ENCODE peak calls at places on chromosomes 3 and 15, in eight cellular contexts. C, X, I, G, M, T, D and F are unnamed samples.

GRCh38 chr3:64473476-64473875 is 214.3 kb downstream of the ADAMTS9 start:
- DNase-seq in C (no peak), X (no peak), I (no peak), G (no peak), M (no peak), T (no peak), D (no peak), F (no peak)

GRCh38 chr15:90520365-90520764 is 9.4 kb upstream of the CRTC3 start:
- DNase-seq in C (no peak), X (no peak), I (no peak), G (no peak), M (no peak), T (no peak), D (no peak), F (no peak)

GRCh38 chr15:64856429-64857145 is 14.9 kb downstream of the PLEKHO2 start:
- DNase-seq in C (peak; percentile 21), X (peak; percentile 57), I (peak; percentile 79), G (no peak), M (peak; percentile 87), T (peak; percentile 75), D (no peak), F (no peak)

GRCh38 chr15:75723847-75724660 is 11.4 kb upstream of the CSPG4 start:
- DNase-seq in C (peak; percentile 88), X (peak; percentile 71), I (peak; percentile 97), G (peak; percentile 42), M (peak; percentile 82), T (peak; percentile 86), D (peak; percentile 39), F (peak; percentile 62)

GRCh38 chr15:50340431-50340830 is 14.6 kb downstream of the GABPB1 start:
- DNase-seq in C (no peak), X (no peak), I (no peak), G (no peak), M (no peak), T (no peak), D (no peak), F (no peak)

GRCh38 chr3:160951677-160952487 is 153.3 kb downstream of the B3GALNT1 start:
- DNase-seq in C (no peak), X (no peak), I (no peak), G (no peak), M (no peak), T (no peak), D (no peak), F (no peak)

GRCh38 chr3:178856804-178857203 is 214.8 kb downstream of the ZMAT3 start:
- DNase-seq in C (no peak), X (no peak), I (no peak), G (no peak), M (no peak), T (no peak), D (no peak), F (no peak)

GRCh38 chr3:150022406-150023238 is 51.9 kb upstream of the PFN2 start:
- DNase-seq in C (peak; percentile 51), X (no peak), I (no peak), G (no peak), M (peak; percentile 22), T (peak; percentile 62), D (no peak), F (no peak)

GRCh38 chr15:61128343-61128742 is 100.8 kb downstream of the RORA start:
- DNase-seq in C (no peak), X (no peak), I (no peak), G (no peak), M (no peak), T (no peak), D (no peak), F (no peak)

GRCh38 chr3:12148183-12148940 is 10.3 kb downstream of the TIMP4 start:
- DNase-seq in C (no peak), X (no peak), I (no peak), G (no peak), M (no peak), T (peak; percentile 41), D (no peak), F (no peak)

GRCh38 chr3:59127071-59127470 is 77.2 kb upstream of the CFAP20DC start:
- DNase-seq in C (no peak), X (no peak), I (no peak), G (no peak), M (peak; percentile 57), T (peak; percentile 71), D (no peak), F (no peak)

GRCh38 chr15:25863067-25863967 is at the start of gene ATP10A:
- DNase-seq in C (peak; percentile 54), X (peak; percentile 78), I (peak; percentile 75), G (peak; percentile 38), M (no peak), T (no peak), D (peak; percentile 42), F (no peak)